ENCODE peak calls at places on chromosomes 13 and 19, in five cellular contexts. Z is HEK293T; I is pancreas; F is stimulated activated CD8-positive, alpha-beta memory T cell treated with anti-CD3 and anti-CD28 coated beads, Interleukin-4, amount 100 ng/mL, for 1 hour; N is A549. V is an unnamed sample.
A peak's percentile ranks its signal among the peaks of the same experiment; 100 is the strongest.

GRCh38 chr19:4502282-4503223 is 15.7 kb downstream of the PLIN4 start:
- DNase-seq in Z (no peak), I (no peak), F (no peak), N (no peak), V (no peak)

GRCh38 chr19:3109491-3109890 is 15.3 kb downstream of the GNA11 start:
- DNase-seq in Z (no peak), I (no peak), F (no peak), N (no peak), V (no peak)

GRCh38 chr13:45242070-45242469 is 41.2 kb upstream of the KCTD4 start:
- DNase-seq in Z (no peak), I (no peak), F (no peak), N (peak; percentile 26), V (no peak)

GRCh38 chr13:110626510-110626909 is 11.2 kb downstream of the NAXD start:
- DNase-seq in Z (no peak), I (no peak), F (no peak), N (no peak), V (no peak)

GRCh38 chr13:99008577-99008976 is 30.7 kb upstream of the DOCK9 start:
- DNase-seq in Z (no peak), I (no peak), F (no peak), N (no peak), V (no peak)

GRCh38 chr19:15317392-15318011 is 14.8 kb downstream of the BRD4 start:
- DNase-seq in Z (no peak), I (no peak), F (no peak), N (no peak), V (no peak)

GRCh38 chr13:29591310-29591709 is 4.2 kb downstream of the SLC7A1 start:
- DNase-seq in Z (no peak), I (no peak), F (no peak), N (no peak), V (no peak)

GRCh38 chr13:113586661-113587479 is 2.3 kb downstream of the TFDP1 start:
- DNase-seq in Z (no peak), I (no peak), F (no peak), N (no peak), V (no peak)

GRCh38 chr19:48444933-48445194 is 919 bp upstream of the GRWD1 start:
- DNase-seq in Z (no peak), I (no peak), F (no peak), N (no peak), V (no peak)

GRCh38 chr13:109778102-109778542 is 8.3 kb downstream of the IRS2 start:
- DNase-seq in Z (no peak), I (no peak), F (no peak), N (peak; percentile 63), V (peak; percentile 11)

GRCh38 chr19:29631450-29631849 is 25.4 kb downstream of the POP4 start:
- DNase-seq in Z (no peak), I (no peak), F (no peak), N (no peak), V (no peak)

GRCh38 chr19:1829958-1830357 is 17.9 kb upstream of the ATP8B3 start:
- DNase-seq in Z (no peak), I (no peak), F (no peak), N (no peak), V (no peak)

GRCh38 chr19:48271531-48272151 is 1.8 kb downstream of the ZNF114 start:
- DNase-seq in Z (no peak), I (no peak), F (no peak), N (peak; percentile 90), V (peak; percentile 24)

GRCh38 chr19:52248256-52248655 is 21.1 kb upstream of the ZNF766 start:
- DNase-seq in Z (no peak), I (peak; percentile 40), F (peak; percentile 44), N (no peak), V (peak; percentile 53)

GRCh38 chr13:85366759-85367417 is 432.3 kb downstream of the SLITRK6 start:
- DNase-seq in Z (no peak), I (no peak), F (no peak), N (no peak), V (no peak)

GRCh38 chr13:110227864-110228643 is 78.9 kb downstream of the COL4A1 start:
- DNase-seq in Z (no peak), I (no peak), F (no peak), N (no peak), V (no peak)

GRCh38 chr13:37534181-37534580 is 64.4 kb downstream of the POSTN start:
- DNase-seq in Z (no peak), I (no peak), F (no peak), N (no peak), V (no peak)

GRCh38 chr13:110509971-110510786 is 51.3 kb downstream of the RAB20 start:
- DNase-seq in Z (no peak), I (no peak), F (no peak), N (no peak), V (no peak)

GRCh38 chr19:46288896-46289588 is 7.8 kb upstream of the HIF3A start:
- DNase-seq in Z (no peak), I (no peak), F (no peak), N (peak; percentile 73), V (peak; percentile 39)

GRCh38 chr19:29775575-29775900 is 36.3 kb upstream of the CCNE1 start:
- DNase-seq in Z (no peak), I (no peak), F (no peak), N (no peak), V (peak; percentile 54)

GRCh38 chr19:52987221-52987620 is 24.5 kb upstream of the ZNF816 start:
- DNase-seq in Z (no peak), I (no peak), F (no peak), N (no peak), V (no peak)

GRCh38 chr19:43462887-43463380 is 2.5 kb downstream of the LYPD3 start:
- DNase-seq in Z (no peak), I (no peak), F (no peak), N (no peak), V (no peak)

GRCh38 chr19:43501661-43502418 is 2.7 kb downstream of the PHLDB3 start:
- DNase-seq in Z (no peak), I (no peak), F (no peak), N (no peak), V (no peak)

GRCh38 chr19:6333439-6333838 is at the start of gene ACER1:
- DNase-seq in Z (no peak), I (no peak), F (no peak), N (no peak), V (no peak)

GRCh38 chr13:110047511-110047910 is 259.4 kb downstream of the COL4A1 start:
- DNase-seq in Z (no peak), I (peak; percentile 66), F (no peak), N (no peak), V (no peak)

GRCh38 chr13:22114630-22115311 is 443.9 kb downstream of the FGF9 start:
- DNase-seq in Z (no peak), I (no peak), F (peak; percentile 2), N (no peak), V (no peak)

GRCh38 chr13:46962286-46962941 is 65.6 kb upstream of the HTR2A start:
- DNase-seq in Z (peak; percentile 13), I (no peak), F (no peak), N (no peak), V (no peak)

GRCh38 chr13:74325106-74325505 is 190.9 kb upstream of the KLF12 start:
- DNase-seq in Z (peak; percentile 75), I (no peak), F (no peak), N (peak; percentile 11), V (peak; percentile 59)

GRCh38 chr19:44684892-44685847 is 13.8 kb upstream of the CEACAM16 start:
- DNase-seq in Z (no peak), I (no peak), F (no peak), N (peak; percentile 99), V (peak; percentile 64)

GRCh38 chr19:57559008-57559403 is 657 bp downstream of the ZNF550 start:
- DNase-seq in Z (peak; percentile 17), I (no peak), F (no peak), N (peak; percentile 36), V (peak; percentile 33)

GRCh38 chr19:57786286-57786685 is 16.8 kb downstream of the ZNF586 start:
- DNase-seq in Z (no peak), I (no peak), F (no peak), N (no peak), V (no peak)

GRCh38 chr13:74761794-74762193 is 627.6 kb upstream of the KLF12 start:
- DNase-seq in Z (no peak), I (no peak), F (no peak), N (no peak), V (no peak)

GRCh38 chr13:100550433-100550832 is 38.2 kb downstream of the GGACT start:
- DNase-seq in Z (peak; percentile 39), I (no peak), F (no peak), N (no peak), V (peak; percentile 87)

GRCh38 chr13:27338816-27339215 is 68.2 kb downstream of the RASL11A start:
- DNase-seq in Z (peak; percentile 57), I (no peak), F (no peak), N (peak; percentile 42), V (peak; percentile 30)

GRCh38 chr13:22454586-22454985 is 726.2 kb upstream of the SGCG start:
- DNase-seq in Z (no peak), I (no peak), F (no peak), N (no peak), V (peak; percentile 41)

GRCh38 chr13:112353856-112354255 is 22.3 kb upstream of the SPACA7 start:
- DNase-seq in Z (no peak), I (no peak), F (no peak), N (no peak), V (no peak)

GRCh38 chr13:39676315-39676876 is 20.9 kb downstream of the COG6 start:
- DNase-seq in Z (no peak), I (no peak), F (no peak), N (peak; percentile 41), V (peak; percentile 68)

GRCh38 chr13:75685239-75685697 is 49.1 kb downstream of the LMO7 start:
- DNase-seq in Z (no peak), I (no peak), F (no peak), N (peak; percentile 52), V (peak; percentile 80)

GRCh38 chr13:41053384-41053826 is 7.9 kb upstream of the WBP4 start:
- DNase-seq in Z (no peak), I (no peak), F (no peak), N (peak; percentile 20), V (no peak)

V was measured in SJCRH30.